ENCODE peak calls at places on chromosomes 6 and 20, in nine cellular contexts. V is dorsolateral prefrontal cortex; C is lung microvascular endothelial cell; I is nucleus accumbens; T is choroid plexus epithelial cell; W is H54; A is activated CD4-positive, alpha-beta T cell treated with anti-CD3 and anti-CD28 coated beads, Interleukin-2, amount 10 ng/mL, durations not matched to agents 7 days and 5 days; M is ascending aorta; R is iPS-NIHi11. Y is an unnamed sample.

GRCh38 chr20:48463916-48464315 is 363.9 kb downstream of the PREX1 start:
- DNase-seq in V (no peak), C (no peak), I (no peak), T (peak), W (no peak), A (no peak), M (no peak), R (no peak), Y (no peak)

GRCh38 chr6:22320750-22321149 is 23.9 kb upstream of the PRL start:
- DNase-seq in V (no peak), C (no peak), I (no peak), T (peak), W (peak), A (no peak), M (no peak), R (peak), Y (no peak)

GRCh38 chr6:159180001-159180400 is 10.8 kb downstream of the FNDC1 start:
- DNase-seq in V (no peak), C (no peak), I (no peak), T (no peak), W (no peak), A (no peak), M (no peak), R (no peak), Y (no peak)

GRCh38 chr20:4502756-4503155 is 219.0 kb upstream of the PRND start:
- DNase-seq in V (no peak), C (no peak), I (no peak), T (no peak), W (no peak), A (no peak), M (no peak), R (no peak), Y (no peak)

GRCh38 chr6:158060447-158061360 is 79.0 kb downstream of the SYNJ2 start:
- DNase-seq in V (peak), C (peak), I (no peak), T (peak), W (peak), A (no peak), M (peak), R (peak), Y (peak)

GRCh38 chr6:120056085-120056484 is 706.5 kb upstream of the MAN1A1 start:
- DNase-seq in V (no peak), C (no peak), I (no peak), T (no peak), W (no peak), A (peak), M (no peak), R (peak), Y (no peak)

GRCh38 chr6:133286765-133287164 is 45.6 kb downstream of the EYA4 start:
- DNase-seq in V (no peak), C (no peak), I (no peak), T (peak), W (no peak), A (no peak), M (no peak), R (peak), Y (no peak)

GRCh38 chr20:58524814-58525213 is 9.6 kb upstream of the APCDD1L start:
- DNase-seq in V (no peak), C (no peak), I (no peak), T (peak), W (peak), A (no peak), M (no peak), R (no peak), Y (no peak)

GRCh38 chr20:12941025-12941424 is 67.7 kb upstream of the SPTLC3 start:
- DNase-seq in V (no peak), C (no peak), I (no peak), T (peak), W (no peak), A (no peak), M (no peak), R (no peak), Y (no peak)

GRCh38 chr6:30744054-30744805 is at the start of gene IER3:
- DNase-seq in V (no peak), C (peak), I (peak), T (peak), W (peak), A (peak), M (no peak), R (peak), Y (peak)

GRCh38 chr6:53752856-53753255 is 41.9 kb upstream of the LRRC1 start:
- DNase-seq in V (no peak), C (peak), I (no peak), T (peak), W (no peak), A (no peak), M (no peak), R (no peak), Y (no peak)

GRCh38 chr20:63029358-63030121 is 22.8 kb upstream of the BHLHE23 start:
- DNase-seq in V (no peak), C (no peak), I (no peak), T (no peak), W (no peak), A (no peak), M (no peak), R (peak), Y (no peak)

GRCh38 chr20:53883098-53883762 is 187.2 kb downstream of the BCAS1 start:
- DNase-seq in V (no peak), C (no peak), I (no peak), T (no peak), W (no peak), A (no peak), M (no peak), R (no peak), Y (no peak)

GRCh38 chr6:166540631-166541331 is 45.7 kb downstream of the RAMACL start:
- DNase-seq in V (peak), C (peak), I (no peak), T (no peak), W (peak), A (peak), M (no peak), R (no peak), Y (peak)

GRCh38 chr20:32052090-32052791 is at the start of gene HCK:
- DNase-seq in V (no peak), C (no peak), I (no peak), T (no peak), W (no peak), A (no peak), M (no peak), R (peak), Y (no peak)

GRCh38 chr6:13653296-13653695 is 38.2 kb downstream of the NOL7 start:
- DNase-seq in V (no peak), C (peak), I (no peak), T (peak), W (no peak), A (no peak), M (no peak), R (no peak), Y (no peak)

GRCh38 chr6:44476849-44477248 is 89.3 kb downstream of the CDC5L start:
- DNase-seq in V (no peak), C (no peak), I (no peak), T (no peak), W (no peak), A (no peak), M (no peak), R (no peak), Y (no peak)

GRCh38 chr20:15039088-15039762 is 701.8 kb upstream of the FLRT3 start:
- DNase-seq in V (no peak), C (no peak), I (no peak), T (no peak), W (no peak), A (no peak), M (no peak), R (peak), Y (no peak)

GRCh38 chr20:32828029-32828666 is 8.4 kb downstream of the MAPRE1 start:
- DNase-seq in V (no peak), C (peak), I (no peak), T (peak), W (no peak), A (no peak), M (no peak), R (no peak), Y (no peak)

GRCh38 chr20:54044156-54044555 is 26.2 kb downstream of the BCAS1 start:
- DNase-seq in V (no peak), C (no peak), I (no peak), T (peak), W (no peak), A (no peak), M (no peak), R (no peak), Y (no peak)

GRCh38 chr6:126963077-126963809 is 155.2 kb upstream of the RSPO3 start:
- DNase-seq in V (no peak), C (no peak), I (no peak), T (no peak), W (no peak), A (no peak), M (no peak), R (no peak), Y (no peak)

GRCh38 chr20:61795669-61796630 is 269.7 kb downstream of the TAF4 start:
- DNase-seq in V (no peak), C (no peak), I (no peak), T (no peak), W (no peak), A (no peak), M (no peak), R (no peak), Y (no peak)

GRCh38 chr6:82057846-82058554 is 189.5 kb downstream of the IBTK start:
- DNase-seq in V (no peak), C (peak), I (no peak), T (peak), W (no peak), A (no peak), M (no peak), R (no peak), Y (no peak)

GRCh38 chr6:132253211-132253610 is 148.1 kb downstream of the MOXD1 start:
- DNase-seq in V (no peak), C (no peak), I (no peak), T (no peak), W (no peak), A (no peak), M (no peak), R (no peak), Y (no peak)

GRCh38 chr6:164695896-164696295 is 613.5 kb downstream of the C6orf118 start:
- DNase-seq in V (no peak), C (no peak), I (no peak), T (no peak), W (no peak), A (no peak), M (no peak), R (no peak), Y (no peak)

GRCh38 chr6:110951986-110952794 is 6.3 kb upstream of the GTF3C6 start:
- DNase-seq in V (no peak), C (no peak), I (no peak), T (peak), W (no peak), A (no peak), M (no peak), R (no peak), Y (no peak)